ENCODE peak calls at places on chromosomes 4 and X, in nine cellular contexts. M is foreskin fibroblast, I is dorsolateral prefrontal cortex, S is SK-N-SH, C is NB4, K is AG04450, Y is tibial artery, Q is epithelial cell of esophagus, V is kidney. N is an unnamed sample.

GRCh38 chr4:68577590-68577989 is 1.5 kb upstream of the UGT2B17 start:
- DNase-seq in M (no peak), I (no peak), S (no peak), C (no peak), K (no peak), Y (no peak), Q (no peak), V (no peak), N (no peak)

GRCh38 chrX:110407910-110408545 is 49.4 kb downstream of the RTL9 start:
- DNase-seq in M (no peak), I (peak), S (peak), C (peak), K (no peak), Y (no peak), Q (peak), V (no peak), N (no peak)

GRCh38 chr4:176443117-176443516 is 123.4 kb downstream of the SPCS3 start:
- DNase-seq in M (peak), I (no peak), S (no peak), C (no peak), K (peak), Y (no peak), Q (peak), V (no peak), N (peak)

GRCh38 chr4:107071108-107071507 is 35.0 kb upstream of the DKK2 start:
- DNase-seq in M (no peak), I (no peak), S (no peak), C (no peak), K (no peak), Y (no peak), Q (no peak), V (no peak), N (no peak)

GRCh38 chr4:31307026-31307425 is 586.9 kb downstream of the PCDH7 start:
- DNase-seq in M (no peak), I (no peak), S (no peak), C (no peak), K (no peak), Y (no peak), Q (no peak), V (no peak), N (no peak)

GRCh38 chr4:145618210-145618911 is 824 bp upstream of the MMAA start:
- DNase-seq in M (no peak), I (peak), S (peak), C (peak), K (no peak), Y (no peak), Q (peak), V (peak), N (no peak)

GRCh38 chr4:185127021-185127925 is 15.8 kb upstream of the SLC25A4 start:
- DNase-seq in M (no peak), I (peak), S (peak), C (no peak), K (no peak), Y (no peak), Q (peak), V (peak), N (no peak)

GRCh38 chr4:114378306-114378903 is 220.2 kb upstream of the UGT8 start:
- DNase-seq in M (peak), I (peak), S (peak), C (no peak), K (peak), Y (no peak), Q (peak), V (no peak), N (no peak)

GRCh38 chr4:30720656-30721352 is 635 bp downstream of the PCDH7 start:
- DNase-seq in M (no peak), I (no peak), S (peak), C (no peak), K (no peak), Y (peak), Q (no peak), V (peak), N (no peak)

GRCh38 chr4:18388029-18388428 is 366.5 kb upstream of the LCORL start:
- DNase-seq in M (no peak), I (no peak), S (no peak), C (no peak), K (no peak), Y (no peak), Q (no peak), V (no peak), N (no peak)

GRCh38 chr4:185811509-185812364 is at the start of gene SORBS2:
- DNase-seq in M (no peak), I (peak), S (peak), C (no peak), K (no peak), Y (no peak), Q (peak), V (peak), N (peak)

GRCh38 chr4:26076000-26076587 is 162.1 kb downstream of the SMIM20 start:
- DNase-seq in M (peak), I (no peak), S (no peak), C (peak), K (no peak), Y (no peak), Q (peak), V (no peak), N (no peak)

GRCh38 chrX:133670394-133670793 is 255.1 kb upstream of the GPC4 start:
- DNase-seq in M (no peak), I (no peak), S (peak), C (peak), K (peak), Y (no peak), Q (peak), V (no peak), N (no peak)

GRCh38 chr4:1726146-1726934 is 5.0 kb downstream of the TACC3 start:
- DNase-seq in M (peak), I (peak), S (peak), C (peak), K (peak), Y (peak), Q (peak), V (peak), N (no peak)

GRCh38 chr4:181822005-181822375 is 421.2 kb upstream of the TENM3 start:
- DNase-seq in M (no peak), I (no peak), S (peak), C (no peak), K (no peak), Y (no peak), Q (peak), V (no peak), N (peak)

GRCh38 chr4:173415885-173416658 is 17.2 kb upstream of the SCRG1 start:
- DNase-seq in M (no peak), I (no peak), S (peak), C (peak), K (no peak), Y (peak), Q (no peak), V (peak), N (no peak)

GRCh38 chr4:182238355-182238931 is 4.8 kb upstream of the TENM3 start:
- DNase-seq in M (no peak), I (no peak), S (no peak), C (no peak), K (no peak), Y (no peak), Q (peak), V (no peak), N (no peak)

GRCh38 chr4:139684351-139684750 is 18.7 kb downstream of the MGST2 start:
- DNase-seq in M (peak), I (no peak), S (no peak), C (no peak), K (no peak), Y (no peak), Q (no peak), V (no peak), N (no peak)

GRCh38 chrX:106999002-106999975 is 723 bp downstream of the MORC4 start:
- DNase-seq in M (peak), I (peak), S (peak), C (peak), K (no peak), Y (peak), Q (peak), V (no peak), N (peak)

GRCh38 chrX:80022363-80023031 is 7.9 kb downstream of the TBX22 start:
- DNase-seq in M (no peak), I (no peak), S (peak), C (no peak), K (no peak), Y (no peak), Q (no peak), V (no peak), N (no peak)

GRCh38 chrX:109535578-109535977 is 1.1 kb upstream of the NXT2 start:
- DNase-seq in M (no peak), I (no peak), S (peak), C (no peak), K (no peak), Y (no peak), Q (no peak), V (no peak), N (no peak)

GRCh38 chr4:184330008-184330400 is 112.3 kb upstream of the ENPP6 start:
- DNase-seq in M (no peak), I (no peak), S (no peak), C (peak), K (no peak), Y (peak), Q (peak), V (peak), N (no peak)

GRCh38 chr4:140697709-140698560 is 58.2 kb downstream of the TBC1D9 start:
- DNase-seq in M (no peak), I (peak), S (no peak), C (no peak), K (no peak), Y (no peak), Q (no peak), V (no peak), N (no peak)

GRCh38 chr4:21512351-21512750 is 436.2 kb downstream of the KCNIP4 start:
- DNase-seq in M (peak), I (peak), S (peak), C (peak), K (no peak), Y (no peak), Q (peak), V (no peak), N (peak)

DNA sequence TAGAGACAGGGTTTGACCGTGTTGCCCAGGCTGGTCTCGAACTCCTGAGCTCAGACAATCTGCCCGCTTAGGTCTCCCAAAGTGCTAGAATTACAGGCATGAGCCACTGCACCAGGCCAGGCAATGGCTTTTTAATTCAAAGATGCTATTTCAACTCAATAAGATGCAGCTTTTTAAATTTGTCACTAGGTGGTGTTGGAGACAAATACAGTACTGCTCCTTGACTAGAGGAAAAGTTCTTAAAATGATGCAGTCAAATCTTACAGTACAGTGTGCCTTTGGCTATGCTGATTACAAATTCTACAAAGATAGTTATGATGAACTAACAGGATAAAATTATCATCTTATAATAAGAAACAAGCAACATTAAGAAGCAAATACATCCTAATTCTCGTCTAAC is 441.1 kb downstream of the KCNIP4 start:
- DNase-seq in M (peak), I (no peak), S (peak), C (peak), K (no peak), Y (no peak), Q (peak), V (no peak), N (no peak)
- TF ChIP-seq CTCF in M (peak), I (peak), S (peak), C (peak), K (peak), Y (no peak), Q (peak), V (peak), N (peak)

GRCh38 chrX:151174581-151175282 is 1.7 kb upstream of the GPR50 start:
- DNase-seq in M (no peak), I (no peak), S (no peak), C (no peak), K (no peak), Y (no peak), Q (no peak), V (no peak), N (no peak)

GRCh38 chrX:151175283-151176062 is 911 bp upstream of the GPR50 start:
- DNase-seq in M (no peak), I (no peak), S (no peak), C (no peak), K (no peak), Y (no peak), Q (no peak), V (no peak), N (no peak)

GRCh38 chrX:151176351-151176750 is at the start of gene GPR50:
- DNase-seq in M (no peak), I (no peak), S (no peak), C (no peak), K (no peak), Y (no peak), Q (no peak), V (no peak), N (no peak)

GRCh38 chrX:151178746-151179145 is 2.4 kb downstream of the GPR50 start:
- DNase-seq in M (no peak), I (no peak), S (no peak), C (no peak), K (no peak), Y (no peak), Q (no peak), V (no peak), N (no peak)

DNA sequence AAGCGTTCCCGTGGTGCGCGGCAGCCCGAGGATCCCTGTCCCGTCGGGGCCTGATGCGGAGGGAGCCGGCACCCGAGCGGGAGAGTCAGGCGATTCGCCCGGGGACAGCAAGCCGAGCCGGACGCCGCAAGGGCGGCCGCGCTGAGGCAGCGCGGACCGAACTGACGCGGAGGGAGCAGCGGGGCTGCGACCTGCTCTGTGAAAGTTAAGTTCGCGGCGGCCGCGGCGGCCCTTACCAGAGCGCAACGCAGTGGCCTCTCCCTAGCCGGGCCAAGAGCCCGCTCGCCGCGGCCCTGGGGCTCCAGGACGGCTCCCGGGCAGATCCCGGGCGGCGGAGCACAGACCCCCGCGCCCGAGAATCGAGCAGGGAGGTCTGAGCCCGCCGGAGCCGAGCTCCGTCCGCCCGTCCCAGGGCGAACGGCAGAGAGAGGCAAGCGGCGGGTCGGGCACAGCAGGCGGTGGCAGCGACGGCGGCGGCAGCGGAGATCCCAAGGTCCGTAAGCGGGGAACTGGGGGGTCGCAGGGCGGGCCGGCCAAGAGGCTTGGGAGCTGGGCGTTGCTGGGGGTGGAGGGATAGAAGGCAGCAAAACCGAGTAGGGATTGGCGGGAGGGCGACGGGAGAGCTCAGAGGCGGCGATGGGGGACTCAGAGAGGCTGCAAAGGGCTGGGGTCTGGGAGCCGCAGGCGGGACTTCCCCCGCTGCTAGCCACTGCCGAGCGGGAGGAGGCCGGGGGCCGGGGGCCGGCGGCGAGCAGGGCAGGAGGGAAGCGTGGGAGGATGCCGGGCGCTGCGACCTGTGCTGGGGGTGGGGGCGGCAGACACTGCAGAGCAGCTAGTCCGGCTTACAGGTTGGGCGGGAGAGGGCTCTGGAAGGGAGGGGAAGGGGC is 1.0 kb downstream of the GPR50 start:
- DNase-seq in M (no peak), I (no peak), S (no peak), C (peak), K (no peak), Y (no peak), Q (no peak), V (no peak), N (no peak)
- H3K4me3 ChIP-seq in M (no peak), I (no peak), S (no peak), C (no peak), K (no peak), Y (peak), Q (no peak), V (no peak), N (no peak)

GRCh38 chr4:41814565-41814964 is 66.0 kb upstream of the PHOX2B start:
- DNase-seq in M (peak), I (no peak), S (no peak), C (no peak), K (peak), Y (no peak), Q (peak), V (no peak), N (no peak)
- TF ChIP-seq CTCF in M (peak), I (no peak), S (no peak), C (no peak), K (peak), Y (no peak), Q (peak), V (peak), N (peak)

DNA sequence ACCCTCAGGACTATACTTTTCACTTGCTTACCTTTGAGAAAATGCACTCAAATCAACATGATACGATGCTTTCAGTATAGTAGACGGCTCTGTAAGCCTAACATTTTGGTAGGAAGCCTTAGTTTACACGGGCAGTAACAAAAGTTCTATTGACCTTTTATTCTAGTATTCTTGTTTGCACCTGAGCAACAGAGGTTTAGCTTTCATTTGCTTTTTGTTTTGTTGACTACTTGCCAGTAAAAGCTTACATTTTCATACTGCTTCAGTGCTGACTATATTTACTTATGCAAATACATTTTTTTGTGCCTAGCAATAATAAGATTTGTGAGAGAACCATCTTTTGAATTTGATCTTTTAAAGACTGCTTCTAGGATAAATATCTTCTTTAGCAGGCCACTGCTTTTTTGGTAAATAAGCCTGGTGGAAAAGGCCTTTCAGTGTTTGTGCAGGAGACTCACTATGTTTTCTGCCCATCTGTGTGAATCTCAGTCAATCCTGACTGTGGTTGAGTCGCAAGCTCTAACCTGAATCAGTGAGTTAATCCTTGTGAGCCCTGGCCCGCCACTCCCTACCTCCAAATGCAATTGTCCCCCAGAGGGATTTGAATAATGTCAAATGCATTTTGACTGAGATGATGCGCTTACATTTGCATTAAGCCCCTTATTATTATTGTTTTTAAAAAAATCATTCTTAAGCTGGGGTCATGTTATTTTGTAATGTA is 21.9 kb downstream of the FHIP1A start:
- DNase-seq in M (no peak), I (no peak), S (no peak), C (no peak), K (no peak), Y (no peak), Q (peak), V (no peak), N (no peak)
- H3K4me3 ChIP-seq in M (no peak), I (no peak), S (no peak), C (no peak), K (no peak), Y (no peak), Q (no peak), V (no peak), N (no peak)

DNA sequence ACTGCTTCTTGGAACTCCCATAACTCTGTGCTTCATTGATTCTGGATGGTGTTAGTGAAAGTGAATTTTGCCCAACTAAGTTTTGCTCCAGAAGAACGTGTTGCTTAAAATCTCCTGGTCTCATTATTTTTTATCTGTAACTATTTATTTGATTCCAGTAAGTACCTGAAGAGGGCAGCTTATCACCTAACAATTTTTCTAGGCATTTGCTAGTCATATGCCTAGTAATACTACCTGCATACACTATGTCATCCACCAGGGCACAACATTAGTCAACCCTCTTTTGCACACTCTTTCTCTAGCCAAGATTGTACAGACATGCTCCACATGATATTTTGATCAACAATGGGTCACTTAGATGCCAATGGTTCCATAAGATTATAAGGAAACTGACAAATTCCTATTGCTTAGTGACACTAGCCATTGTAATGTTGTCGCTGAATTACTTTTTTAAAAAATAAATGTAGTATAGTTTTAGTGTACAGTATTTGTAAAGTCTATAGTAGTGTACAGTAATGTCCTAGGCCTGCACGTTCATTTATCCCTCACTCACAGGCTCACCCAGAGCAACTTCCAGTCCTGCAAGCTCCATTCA is 499.9 kb upstream of the AADAT start:
- DNase-seq in M (no peak), I (no peak), S (peak), C (peak), K (no peak), Y (no peak), Q (peak), V (no peak), N (peak)
- TF ChIP-seq CTCF in M (no peak), I (no peak), S (peak), C (peak), K (peak), Y (peak), Q (peak), V (no peak), N (peak)

GRCh38 chrX:135520022-135520552 is 373 bp upstream of the INTS6L start:
- DNase-seq in M (peak), I (no peak), S (no peak), C (no peak), K (peak), Y (no peak), Q (peak), V (no peak), N (no peak)
- H3K4me3 ChIP-seq in M (peak), I (peak), S (peak), C (peak), K (peak), Y (peak), Q (peak), V (peak), N (peak)

GRCh38 chr4:142844782-142845181 is 1.3 kb downstream of the INPP4B start:
- DNase-seq in M (no peak), I (no peak), S (no peak), C (no peak), K (no peak), Y (no peak), Q (no peak), V (no peak), N (no peak)

GRCh38 chr4:142846729-142847606 is 867 bp upstream of the INPP4B start:
- DNase-seq in M (no peak), I (peak), S (peak), C (no peak), K (no peak), Y (peak), Q (peak), V (peak), N (no peak)

GRCh38 chr4:142846105-142846728 is at the start of gene INPP4B:
- DNase-seq in M (peak), I (no peak), S (peak), C (no peak), K (peak), Y (peak), Q (peak), V (peak), N (peak)

GRCh38 chr4:142845293-142846070 is 619 bp downstream of the INPP4B start:
- DNase-seq in M (no peak), I (no peak), S (peak), C (no peak), K (no peak), Y (peak), Q (peak), V (peak), N (no peak)

DNA sequence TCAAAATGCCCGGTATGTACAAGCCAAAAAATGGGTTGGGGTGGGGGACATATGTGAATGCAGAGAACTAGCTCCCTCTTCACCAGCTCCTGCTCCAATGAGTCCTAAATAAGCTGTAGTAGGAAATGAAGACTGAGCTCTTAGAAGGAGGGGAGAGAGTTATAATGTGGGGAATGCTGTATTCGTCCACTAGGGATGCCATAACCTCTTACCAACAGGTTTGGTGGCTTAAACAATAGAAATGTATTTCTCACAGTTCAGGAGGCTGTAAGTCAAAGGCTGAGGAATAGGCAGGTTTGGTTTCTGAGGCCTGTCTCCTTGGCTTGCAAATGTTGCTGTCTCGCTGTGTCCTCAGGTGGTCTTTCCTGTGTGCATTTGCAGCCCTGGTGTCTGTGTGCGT is 4.4 kb upstream of the INPP4B start:
- DNase-seq in M (no peak), I (no peak), S (peak), C (no peak), K (no peak), Y (no peak), Q (peak), V (no peak), N (no peak)
- TF ChIP-seq CTCF in M (peak), I (no peak), S (peak), C (no peak), K (peak), Y (no peak), Q (peak), V (no peak), N (peak)